ENCODE peak calls at places on chromosomes 3 and 15, in four cellular contexts. One of them, this sample, is unnamed. For H3K4me1, the result is how much of the 10 kb centered on the place peaks cover.

GRCh38 chr3:166110102-166110501 is 272.9 kb upstream of the BCHE start:
- DNase-seq in Peyer's patch: no peak
- DNase-seq in right cardiac atrium: no peak
- DNase-seq in NT2/D1: no peak
- DNase-seq in this sample: no peak

GRCh38 chr15:97947465-97948262 is 12.8 kb upstream of the ARRDC4 start:
- DNase-seq in Peyer's patch: peak
- DNase-seq in right cardiac atrium: no peak
- DNase-seq in NT2/D1: no peak
- DNase-seq in this sample: no peak

GRCh38 chr3:194224937-194225422 is 89.0 kb downstream of the HES1 start:
- DNase-seq in Peyer's patch: no peak
- DNase-seq in right cardiac atrium: no peak
- DNase-seq in NT2/D1: no peak
- DNase-seq in this sample: no peak

GRCh38 chr3:112671930-112672715 is 31.2 kb upstream of the CCDC80 start:
- DNase-seq in Peyer's patch: no peak
- DNase-seq in right cardiac atrium: no peak
- DNase-seq in NT2/D1: no peak
- DNase-seq in this sample: no peak

GRCh38 chr15:75346796-75347221 is at the start of gene NEIL1:
- DNase-seq in Peyer's patch: no peak
- DNase-seq in right cardiac atrium: peak
- DNase-seq in NT2/D1: no peak
- DNase-seq in this sample: no peak

GRCh38 chr3:143973352-143974021 is 1.9 kb downstream of the DIPK2A start:
- DNase-seq in Peyer's patch: no peak
- DNase-seq in right cardiac atrium: no peak
- DNase-seq in NT2/D1: no peak
- DNase-seq in this sample: no peak

GRCh38 chr3:191296041-191296541 is 33.1 kb upstream of the CCDC50 start:
- DNase-seq in Peyer's patch: peak
- DNase-seq in right cardiac atrium: no peak
- DNase-seq in NT2/D1: no peak
- DNase-seq in this sample: no peak

GRCh38 chr15:52798529-52799101 is 8.5 kb upstream of the ONECUT1 start:
- DNase-seq in Peyer's patch: no peak
- DNase-seq in right cardiac atrium: no peak
- DNase-seq in NT2/D1: no peak
- DNase-seq in this sample: no peak

GRCh38 chr3:186461141-186461540 is 83.0 kb downstream of the CRYGS start:
- DNase-seq in Peyer's patch: no peak
- DNase-seq in right cardiac atrium: no peak
- DNase-seq in NT2/D1: no peak
- DNase-seq in this sample: no peak

GRCh38 chr15:90165659-90166489 is 35.3 kb upstream of the SEMA4B start:
- DNase-seq in Peyer's patch: peak
- DNase-seq in right cardiac atrium: peak
- DNase-seq in NT2/D1: no peak
- DNase-seq in this sample: no peak

GRCh38 chr3:130288670-130289069 is 56.8 kb upstream of the COL6A5 start:
- DNase-seq in Peyer's patch: no peak
- DNase-seq in right cardiac atrium: no peak
- DNase-seq in NT2/D1: no peak
- DNase-seq in this sample: no peak

GRCh38 chr3:155391583-155391982 is 98.1 kb upstream of the STRIT1 start:
- DNase-seq in Peyer's patch: no peak
- DNase-seq in right cardiac atrium: peak
- DNase-seq in NT2/D1: no peak
- DNase-seq in this sample: no peak

GRCh38 chr15:70528816-70529215 is 234.5 kb downstream of the UACA start:
- DNase-seq in Peyer's patch: no peak
- DNase-seq in right cardiac atrium: no peak
- DNase-seq in NT2/D1: no peak
- DNase-seq in this sample: no peak

GRCh38 chr15:55387027-55387426 is 21.1 kb downstream of the CCPG1 start:
- DNase-seq in Peyer's patch: no peak
- DNase-seq in right cardiac atrium: no peak
- DNase-seq in NT2/D1: no peak
- DNase-seq in this sample: no peak

GRCh38 chr3:185089751-185090150 is 63.1 kb downstream of the C3orf70 start:
- DNase-seq in Peyer's patch: no peak
- DNase-seq in right cardiac atrium: no peak
- DNase-seq in NT2/D1: no peak
- DNase-seq in this sample: no peak

GRCh38 chr3:171841620-171842000 is 1.5 kb upstream of the TMEM212 start:
- DNase-seq in Peyer's patch: no peak
- DNase-seq in right cardiac atrium: no peak
- DNase-seq in NT2/D1: no peak
- DNase-seq in this sample: no peak

GRCh38 chr3:17190353-17191078 is 305.8 kb downstream of the PLCL2 start:
- DNase-seq in Peyer's patch: no peak
- DNase-seq in right cardiac atrium: no peak
- DNase-seq in NT2/D1: no peak
- DNase-seq in this sample: no peak

GRCh38 chr3:123258811-123259420 is 57.2 kb downstream of the SEC22A start:
- DNase-seq in Peyer's patch: no peak
- DNase-seq in right cardiac atrium: no peak
- DNase-seq in NT2/D1: no peak
- DNase-seq in this sample: no peak

GRCh38 chr15:88115529-88116152 is 140.9 kb downstream of the NTRK3 start:
- DNase-seq in Peyer's patch: no peak
- DNase-seq in right cardiac atrium: no peak
- DNase-seq in NT2/D1: no peak
- DNase-seq in this sample: no peak

GRCh38 chr15:58457466-58457965 is 25.7 kb downstream of the LIPC start:
- DNase-seq in Peyer's patch: no peak
- DNase-seq in right cardiac atrium: no peak
- DNase-seq in NT2/D1: no peak
- DNase-seq in this sample: no peak

GRCh38 chr3:195131149-195131548 is 139.8 kb downstream of the XXYLT1 start:
- DNase-seq in Peyer's patch: no peak
- DNase-seq in right cardiac atrium: no peak
- DNase-seq in NT2/D1: no peak
- DNase-seq in this sample: no peak

GRCh38 chr3:64238971-64239667 is 13.9 kb upstream of the PRICKLE2 start:
- DNase-seq in Peyer's patch: peak
- DNase-seq in right cardiac atrium: peak
- DNase-seq in NT2/D1: peak
- DNase-seq in this sample: peak

GRCh38 chr15:22979069-22979698 is 984 bp downstream of the CYFIP1 start:
- DNase-seq in Peyer's patch: peak
- DNase-seq in right cardiac atrium: peak
- DNase-seq in NT2/D1: no peak
- DNase-seq in this sample: peak

GRCh38 chr3:125125822-125126245 is 70.0 kb upstream of the HEG1 start:
- DNase-seq in Peyer's patch: no peak
- DNase-seq in right cardiac atrium: no peak
- DNase-seq in NT2/D1: no peak
- DNase-seq in this sample: no peak

GRCh38 chr3:87997966-87998365 is 60.8 kb downstream of the CGGBP1 start:
- DNase-seq in Peyer's patch: no peak
- DNase-seq in right cardiac atrium: no peak
- DNase-seq in NT2/D1: no peak
- DNase-seq in this sample: no peak

GRCh38 chr3:25489858-25490591 is 62.0 kb downstream of the RARB start:
- DNase-seq in Peyer's patch: no peak
- DNase-seq in right cardiac atrium: no peak
- DNase-seq in NT2/D1: no peak
- DNase-seq in this sample: no peak

GRCh38 chr3:64797000-64797399 is 109.2 kb upstream of the ADAMTS9 start:
- DNase-seq in Peyer's patch: no peak
- DNase-seq in right cardiac atrium: no peak
- DNase-seq in NT2/D1: no peak
- DNase-seq in this sample: no peak

GRCh38 chr15:47565986-47566385 is 151.3 kb upstream of the SEMA6D start:
- DNase-seq in Peyer's patch: no peak
- DNase-seq in right cardiac atrium: no peak
- DNase-seq in NT2/D1: no peak
- DNase-seq in this sample: no peak

GRCh38 chr15:96330064-96330449 is 443 bp upstream of the NR2F2 start:
- DNase-seq in Peyer's patch: no peak
- DNase-seq in right cardiac atrium: peak
- DNase-seq in NT2/D1: no peak
- DNase-seq in this sample: no peak

GRCh38 chr3:48655586-48655985 is 7.1 kb downstream of the CELSR3 start:
- DNase-seq in Peyer's patch: peak
- DNase-seq in right cardiac atrium: no peak
- DNase-seq in NT2/D1: no peak
- DNase-seq in this sample: no peak

GRCh38 chr3:24023249-24023648 is 78.2 kb downstream of the NR1D2 start:
- DNase-seq in Peyer's patch: no peak
- DNase-seq in right cardiac atrium: no peak
- DNase-seq in NT2/D1: no peak
- DNase-seq in this sample: no peak

GRCh38 chr3:126773167-126773566 is 69.1 kb downstream of the CHCHD6 start:
- DNase-seq in Peyer's patch: no peak
- DNase-seq in right cardiac atrium: no peak
- DNase-seq in NT2/D1: no peak
- DNase-seq in this sample: no peak

GRCh38 chr3:75136100-75136897 is 521.8 kb upstream of the CNTN3 start:
- DNase-seq in Peyer's patch: no peak
- DNase-seq in right cardiac atrium: no peak
- DNase-seq in NT2/D1: no peak
- DNase-seq in this sample: no peak

GRCh38 chr15:73704869-73705645 is 20.9 kb downstream of the CD276 start:
- DNase-seq in Peyer's patch: peak
- DNase-seq in right cardiac atrium: peak
- DNase-seq in NT2/D1: peak
- DNase-seq in this sample: peak

GRCh38 chr15:77821959-77822256 is 189.2 kb upstream of the LINGO1 start:
- DNase-seq in Peyer's patch: no peak
- DNase-seq in right cardiac atrium: no peak
- DNase-seq in NT2/D1: no peak
- DNase-seq in this sample: no peak

GRCh38 chr15:89936051-89936792 is 23.5 kb upstream of the ARPIN start:
- DNase-seq in Peyer's patch: no peak
- DNase-seq in right cardiac atrium: no peak
- DNase-seq in NT2/D1: no peak
- DNase-seq in this sample: no peak

GRCh38 chr3:43953814-43954241 is 263.1 kb downstream of the ABHD5 start:
- DNase-seq in Peyer's patch: peak
- DNase-seq in right cardiac atrium: no peak
- DNase-seq in NT2/D1: no peak
- DNase-seq in this sample: no peak

GRCh38 chr15:41648097-41648496 is 12.1 kb upstream of the MGA start:
- DNase-seq in Peyer's patch: no peak
- DNase-seq in right cardiac atrium: no peak
- DNase-seq in NT2/D1: no peak
- DNase-seq in this sample: no peak

GRCh38 chr15:41650806-41651205 is 9.4 kb upstream of the MGA start:
- DNase-seq in Peyer's patch: no peak
- DNase-seq in right cardiac atrium: no peak
- DNase-seq in NT2/D1: no peak
- DNase-seq in this sample: no peak

GRCh38 chr15:41648770-41649169 is 11.4 kb upstream of the MGA start:
- DNase-seq in Peyer's patch: no peak
- DNase-seq in right cardiac atrium: no peak
- DNase-seq in NT2/D1: no peak
- DNase-seq in this sample: no peak

GRCh38 chr15:41651373-41651772 is 8.8 kb upstream of the MGA start:
- DNase-seq in Peyer's patch: no peak
- DNase-seq in right cardiac atrium: no peak
- DNase-seq in NT2/D1: no peak
- DNase-seq in this sample: no peak

DNA sequence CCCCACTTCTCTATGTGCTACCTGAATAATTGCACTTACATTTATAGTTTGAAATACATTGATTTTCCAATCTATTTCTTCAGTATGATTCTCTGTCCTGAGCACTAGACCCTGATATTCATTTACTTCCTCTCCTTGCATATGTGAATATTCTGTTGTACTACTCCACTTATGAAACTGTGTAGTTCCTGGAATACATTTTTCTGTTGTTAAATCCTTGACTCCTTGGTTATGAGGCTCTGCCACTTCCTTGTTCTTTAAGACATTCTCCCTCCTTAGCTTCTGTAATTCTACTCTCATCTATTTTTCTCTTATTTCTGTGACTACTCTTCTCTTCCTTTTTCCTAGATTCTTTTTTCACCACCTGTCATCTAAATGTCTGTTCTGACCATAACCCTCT is 12.9 kb upstream of the MGA start:
- DNase-seq in Peyer's patch: no peak
- DNase-seq in right cardiac atrium: no peak
- DNase-seq in NT2/D1: no peak
- DNase-seq in this sample: no peak
- H3K4me1 ChIP-seq in Peyer's patch: under half
- H3K4me1 ChIP-seq in right cardiac atrium: under half
- H3K4me1 ChIP-seq in NT2/D1: under half
- H3K4me1 ChIP-seq in this sample: under half

GRCh38 chr3:133854971-133855370 is 40.7 kb downstream of the RAB6B start:
- DNase-seq in Peyer's patch: no peak
- DNase-seq in right cardiac atrium: no peak
- DNase-seq in NT2/D1: no peak
- DNase-seq in this sample: no peak

GRCh38 chr3:133853925-133854227 is 41.8 kb downstream of the RAB6B start:
- DNase-seq in Peyer's patch: no peak
- DNase-seq in right cardiac atrium: no peak
- DNase-seq in NT2/D1: no peak
- DNase-seq in this sample: no peak

GRCh38 chr3:133855772-133856171 is 39.9 kb downstream of the RAB6B start:
- DNase-seq in Peyer's patch: no peak
- DNase-seq in right cardiac atrium: no peak
- DNase-seq in NT2/D1: no peak
- DNase-seq in this sample: no peak

GRCh38 chr3:133853063-133853924 is 42.4 kb downstream of the RAB6B start:
- DNase-seq in Peyer's patch: peak
- DNase-seq in right cardiac atrium: no peak
- DNase-seq in NT2/D1: no peak
- DNase-seq in this sample: no peak

GRCh38 chr3:133854264-133854663 is 41.4 kb downstream of the RAB6B start:
- DNase-seq in Peyer's patch: no peak
- DNase-seq in right cardiac atrium: no peak
- DNase-seq in NT2/D1: no peak
- DNase-seq in this sample: no peak
- H3K4me1 ChIP-seq in Peyer's patch: under half
- H3K4me1 ChIP-seq in right cardiac atrium: under half
- H3K4me1 ChIP-seq in NT2/D1: under half
- H3K4me1 ChIP-seq in this sample: under half

GRCh38 chr15:91945385-91945784 is 91.9 kb downstream of the SLCO3A1 start:
- DNase-seq in Peyer's patch: no peak
- DNase-seq in right cardiac atrium: no peak
- DNase-seq in NT2/D1: no peak
- DNase-seq in this sample: no peak
- H3K4me1 ChIP-seq in Peyer's patch: under half
- H3K4me1 ChIP-seq in right cardiac atrium: under half
- H3K4me1 ChIP-seq in NT2/D1: under half
- H3K4me1 ChIP-seq in this sample: under half

GRCh38 chr15:65083262-65083701 is 6.7 kb downstream of the KBTBD13 start:
- DNase-seq in Peyer's patch: no peak
- DNase-seq in right cardiac atrium: no peak
- DNase-seq in NT2/D1: peak
- DNase-seq in this sample: no peak
- H3K4me1 ChIP-seq in Peyer's patch: under half
- H3K4me1 ChIP-seq in right cardiac atrium: under half
- H3K4me1 ChIP-seq in NT2/D1: under half
- H3K4me1 ChIP-seq in this sample: under half

This sample was measured in ovary.